ENCODE peak calls at places on chromosomes 5 and 9, in four cellular contexts. F, N, K and A are unnamed samples.

GRCh38 chr5:74251106-74252032 is 389.2 kb downstream of the ENC1 start:
- DNase-seq in K (no peak), F (peak; percentile 96), N (peak; percentile 99), A (no peak)

GRCh38 chr5:102411-103043 is 10.6 kb downstream of the PLEKHG4B start:
- DNase-seq in F (peak; percentile 34), K (peak; percentile 16), N (no peak), A (no peak)

GRCh38 chr5:127042593-127042992 is 12.2 kb upstream of the MARCHF3 start:
- DNase-seq in K (no peak), F (peak; percentile 19), N (peak; percentile 6), A (no peak)

GRCh38 chr5:154038241-154038603 is 488 bp downstream of the FAM114A2 start:
- DNase-seq in N (no peak), F (peak; percentile 56), K (no peak), A (peak; percentile 40)

GRCh38 chr5:138820695-138821094 is 54.4 kb downstream of the LRRTM2 start:
- DNase-seq in K (no peak), F (no peak), N (no peak), A (no peak)

GRCh38 chr5:132268698-132269551 is 11.4 kb downstream of the PDLIM4 start:
- DNase-seq in N (peak; percentile 61), K (no peak), F (peak; percentile 79), A (no peak)

GRCh38 chr9:92666912-92667532 is 2.9 kb downstream of the IPPK start:
- DNase-seq in F (no peak), K (no peak), N (no peak), A (no peak)

GRCh38 chr5:120615967-120616645 is 152.0 kb downstream of the PRR16 start:
- DNase-seq in N (peak; percentile 96), F (peak; percentile 92), K (no peak), A (no peak)

GRCh38 chr5:135887881-135888614 is 7.6 kb downstream of the IL9 start:
- DNase-seq in K (no peak), N (peak; percentile 43), F (peak; percentile 74), A (no peak)

GRCh38 chr5:116766470-116766947 is 191.9 kb upstream of the SEMA6A start:
- DNase-seq in F (peak; percentile 26), N (peak; percentile 95), K (no peak), A (no peak)

GRCh38 chr5:111737716-111738115 is 19.3 kb downstream of the NREP start:
- DNase-seq in K (no peak), N (peak; percentile 86), F (peak; percentile 80), A (no peak)

GRCh38 chr9:137379761-137380161 is 43.2 kb downstream of the EXD3 start:
- DNase-seq in K (no peak), F (no peak), N (no peak), A (no peak)

GRCh38 chr9:8183618-8184017 is 384.0 kb upstream of the DMAC1 start:
- DNase-seq in F (no peak), N (no peak), K (no peak), A (no peak)

GRCh38 chr5:9621379-9621903 is 8.7 kb downstream of the TAS2R1 start:
- DNase-seq in N (peak; percentile 74), F (peak; percentile 60), K (no peak), A (no peak)

GRCh38 chr5:129511291-129511690 is 51.2 kb downstream of the ADAMTS19 start:
- DNase-seq in N (peak; percentile 29), F (no peak), K (no peak), A (no peak)

GRCh38 chr5:66891184-66891925 is 295.2 kb downstream of the MAST4 start:
- DNase-seq in N (peak; percentile 18), F (peak; percentile 7), K (peak; percentile 65), A (no peak)

GRCh38 chr5:113245427-113246052 is 189.2 kb downstream of the TSSK1B start:
- DNase-seq in F (no peak), N (no peak), K (no peak), A (no peak)

GRCh38 chr9:38392235-38393127 is at the start of gene ALDH1B1:
- DNase-seq in K (peak; percentile 86), F (peak; percentile 97), N (peak; percentile 87), A (peak; percentile 83)

GRCh38 chr9:92561374-92562329 is 25.9 kb upstream of the ECM2 start:
- DNase-seq in F (peak; percentile 31), K (no peak), N (peak; percentile 85), A (no peak)

GRCh38 chr9:115359011-115359780 is 241.2 kb upstream of the TNC start:
- DNase-seq in K (no peak), F (no peak), N (peak; percentile 64), A (no peak)

GRCh38 chr5:114316167-114316566 is 45.7 kb upstream of the KCNN2 start:
- DNase-seq in F (no peak), N (no peak), K (no peak), A (no peak)

GRCh38 chr5:77958642-77959315 is 182.6 kb upstream of the TBCA start:
- DNase-seq in K (no peak), F (no peak), N (no peak), A (no peak)

GRCh38 chr5:77957081-77957480 is 180.9 kb upstream of the TBCA start:
- DNase-seq in N (no peak), K (no peak), F (no peak), A (no peak)

GRCh38 chr5:77955577-77955976 is 179.4 kb upstream of the TBCA start:
- DNase-seq in F (no peak), N (no peak), K (no peak), A (no peak)

GRCh38 chr5:77957931-77958476 is 181.9 kb upstream of the TBCA start:
- DNase-seq in K (no peak), N (no peak), F (peak; percentile 3), A (no peak)

DNA sequence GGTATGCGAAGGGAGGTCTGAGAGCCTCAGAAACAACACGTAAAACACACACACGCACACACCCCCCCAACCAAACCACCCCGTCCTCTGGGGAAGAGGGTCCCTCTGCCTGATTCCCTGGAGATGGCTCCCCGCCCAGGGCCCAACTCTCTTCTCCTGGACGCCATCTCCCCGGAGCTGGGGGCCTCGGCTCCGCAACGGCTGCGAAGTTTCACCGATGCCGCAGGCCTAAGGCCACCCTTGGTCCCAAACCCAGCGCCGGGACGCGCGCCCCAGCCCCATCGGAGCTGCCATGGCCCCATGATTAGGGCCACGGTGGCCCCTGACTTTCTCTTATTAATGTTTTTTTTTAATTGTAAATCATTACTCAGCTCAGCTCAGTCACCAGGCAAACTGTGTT is 181.4 kb upstream of the TBCA start:
- DNase-seq in K (no peak), F (no peak), N (no peak), A (no peak)
- H3K27me3 ChIP-seq in K (peaks cover 3% of the 10 kb centered on the region), F (no peaks in the 10 kb centered on the region), N (peaks cover 27% of the 10 kb centered on the region), A (no peaks in the 10 kb centered on the region)

GRCh38 chr5:2492476-2492875 is 259.0 kb downstream of the IRX2 start:
- DNase-seq in F (no peak), N (no peak), K (no peak), A (no peak)
- H3K27me3 ChIP-seq in F (no peaks in the 10 kb centered on the region), N (no peaks in the 10 kb centered on the region), K (no peaks in the 10 kb centered on the region), A (no peaks in the 10 kb centered on the region)

GRCh38 chr9:126058631-126059030 is 268.0 kb upstream of the MVB12B start:
- DNase-seq in N (no peak), F (no peak), K (no peak), A (no peak)
- H3K27me3 ChIP-seq in N (peaks cover 23% of the 10 kb centered on the region), F (peaks cover 31% of the 10 kb centered on the region), K (no peaks in the 10 kb centered on the region), A (no peaks in the 10 kb centered on the region)

GRCh38 chr9:17907780-17908513 is 329.1 kb downstream of the SH3GL2 start:
- DNase-seq in K (no peak), F (no peak), N (no peak), A (no peak)
- H3K27me3 ChIP-seq in K (peaks cover 9% of the 10 kb centered on the region), F (peaks cover 40% of the 10 kb centered on the region), N (peaks cover 12% of the 10 kb centered on the region), A (no peaks in the 10 kb centered on the region)

GRCh38 chr9:73080110-73080683 is 71.5 kb upstream of the ANXA1 start:
- DNase-seq in N (no peak), K (no peak), F (no peak), A (no peak)
- H3K27me3 ChIP-seq in N (no peaks in the 10 kb centered on the region), K (no peaks in the 10 kb centered on the region), F (no peaks in the 10 kb centered on the region), A (no peaks in the 10 kb centered on the region)